ENCODE peak calls at places on chromosomes 16 and 17, in six cellular contexts. C is GM23338; B is SW480; S is CD8-positive, alpha-beta T cell; T is fibroblast of pulmonary artery; Y is effector CD4-positive, alpha-beta T cell. P is an unnamed sample.

GRCh38 chr17:50839591-50840310 is 4.4 kb downstream of the WFIKKN2 start:
- DNase-seq in C (no peak), B (no peak), S (no peak), T (no peak), Y (no peak), P (no peak)

GRCh38 chr17:16459850-16460550 is 32.0 kb downstream of the LRRC75A start:
- DNase-seq in C (peak; percentile 81), B (peak; percentile 84), S (no peak), T (no peak), Y (no peak), P (no peak)

GRCh38 chr17:80007009-80007752 is 28.5 kb downstream of the TBC1D16 start:
- DNase-seq in C (no peak), B (no peak), S (no peak), T (no peak), Y (no peak), P (no peak)

GRCh38 chr17:4625181-4625601 is 16.3 kb downstream of the ALOX15 start:
- DNase-seq in C (peak; percentile 62), B (no peak), S (no peak), T (peak; percentile 26), Y (no peak), P (peak; percentile 61)

GRCh38 chr17:40686192-40686591 is 17.4 kb downstream of the KRT24 start:
- DNase-seq in C (no peak), B (no peak), S (no peak), T (no peak), Y (no peak), P (no peak)

GRCh38 chr17:77286641-77287431 is 146.1 kb downstream of the SEC14L1 start:
- DNase-seq in C (no peak), B (peak; percentile 92), S (no peak), T (peak; percentile 80), Y (no peak), P (peak; percentile 79)

GRCh38 chr17:10052414-10052813 is 146.0 kb downstream of the GAS7 start:
- DNase-seq in C (no peak), B (no peak), S (no peak), T (no peak), Y (no peak), P (no peak)

GRCh38 chr16:69108069-69108904 is 2.8 kb downstream of the HAS3 start:
- DNase-seq in C (peak; percentile 75), B (no peak), S (no peak), T (no peak), Y (no peak), P (no peak)

GRCh38 chr16:72426416-72426815 is 254.5 kb upstream of the PMFBP1 start:
- DNase-seq in C (no peak), B (no peak), S (no peak), T (no peak), Y (no peak), P (no peak)

GRCh38 chr17:8839410-8839935 is 28.0 kb downstream of the PIK3R6 start:
- DNase-seq in C (no peak), B (no peak), S (no peak), T (no peak), Y (no peak), P (no peak)

GRCh38 chr17:57442914-57443571 is 186.7 kb downstream of the MSI2 start:
- DNase-seq in C (no peak), B (peak; percentile 72), S (peak; percentile 46), T (no peak), Y (peak; percentile 20), P (peak; percentile 22)

GRCh38 chr16:70495425-70496182 is 27.8 kb downstream of the COG4 start:
- DNase-seq in C (no peak), B (no peak), S (no peak), T (no peak), Y (no peak), P (no peak)

GRCh38 chr17:68197091-68197996 is 50.5 kb upstream of the AMZ2 start:
- DNase-seq in C (peak; percentile 51), B (peak; percentile 51), S (peak; percentile 15), T (no peak), Y (peak; percentile 34), P (no peak)

GRCh38 chr16:30805370-30806169 is 18.6 kb upstream of the ZNF629 start:
- DNase-seq in C (peak; percentile 89), B (peak; percentile 80), S (peak; percentile 39), T (peak; percentile 82), Y (peak; percentile 42), P (peak; percentile 84)